ENCODE peak calls at places on chromosome 15, in five cellular contexts. S is ovary, E is cardiac muscle cell, B is NT2/D1, F is HCT116. R is an unnamed sample. For H3K4me1, the result is how much of the 10 kb centered on the place peaks cover.

GRCh38 chr15:75138016-75138999 is 63.4 kb upstream of the C15orf39 start:
- DNase-seq in B (peak), S (no peak), F (no peak), E (no peak), R (peak)

GRCh38 chr15:78640840-78641733 is at the start of gene CHRNB4:
- DNase-seq in B (peak), S (no peak), E (peak), F (no peak), R (no peak)

GRCh38 chr15:57259511-57260143 is 116.7 kb upstream of the CGNL1 start:
- DNase-seq in S (no peak), B (peak), F (no peak), E (peak), R (no peak)

GRCh38 chr15:101003706-101004105 is 84.5 kb downstream of the LRRK1 start:
- DNase-seq in S (no peak), B (no peak), E (no peak), F (no peak), R (no peak)

GRCh38 chr15:75850708-75851107 is 7.5 kb downstream of the UBE2Q2 start:
- DNase-seq in E (no peak), B (no peak), F (no peak), S (no peak), R (no peak)

GRCh38 chr15:62544446-62544845 is 379.4 kb upstream of the C2CD4B start:
- DNase-seq in F (no peak), E (no peak), S (no peak), B (no peak), R (no peak)

GRCh38 chr15:39596358-39597051 is 15.6 kb downstream of the THBS1 start:
- DNase-seq in B (no peak), E (no peak), S (no peak), F (no peak), R (no peak)

GRCh38 chr15:68626739-68627138 is 47.9 kb downstream of the CORO2B start:
- DNase-seq in E (no peak), B (no peak), S (no peak), F (no peak), R (no peak)

GRCh38 chr15:68399096-68400065 is 32.6 kb downstream of the ITGA11 start:
- DNase-seq in S (no peak), E (no peak), B (no peak), F (no peak), R (no peak)

GRCh38 chr15:31274496-31275330 is 51.9 kb upstream of the KLF13 start:
- DNase-seq in F (no peak), B (no peak), S (no peak), E (no peak), R (peak)

GRCh38 chr15:66586155-66586976 is 20.6 kb upstream of the LCTL start:
- DNase-seq in E (no peak), S (no peak), B (no peak), F (no peak), R (no peak)
- H3K4me3 ChIP-seq in E (no peak), S (no peak), B (no peak), F (no peak), R (no peak)

GRCh38 chr15:32787949-32788348 is 70.1 kb downstream of the GREM1 start:
- DNase-seq in S (no peak), E (no peak), F (no peak), B (no peak), R (no peak)
- H3K4me1 ChIP-seq in S (under half), E (under half), F (under half), B (under half), R (under half)

GRCh38 chr15:58552505-58553364 is 120.9 kb downstream of the LIPC start:
- DNase-seq in B (no peak), F (no peak), E (no peak), S (no peak), R (no peak)
- H3K4me3 ChIP-seq in B (no peak), F (no peak), E (no peak), S (peak), R (no peak)

GRCh38 chr15:53558384-53558783 is 201.1 kb downstream of the WDR72 start:
- DNase-seq in B (no peak), S (no peak), E (no peak), F (no peak), R (no peak)
- H3K4me1 ChIP-seq in B (under half), S (under half), E (under half), F (under half), R (under half)

GRCh38 chr15:99015677-99016568 is 8.3 kb upstream of the PGPEP1L start:
- DNase-seq in E (peak), B (no peak), S (no peak), F (no peak), R (peak)
- H3K4me3 ChIP-seq in E (peak), B (peak), S (peak), F (peak), R (peak)

DNA sequence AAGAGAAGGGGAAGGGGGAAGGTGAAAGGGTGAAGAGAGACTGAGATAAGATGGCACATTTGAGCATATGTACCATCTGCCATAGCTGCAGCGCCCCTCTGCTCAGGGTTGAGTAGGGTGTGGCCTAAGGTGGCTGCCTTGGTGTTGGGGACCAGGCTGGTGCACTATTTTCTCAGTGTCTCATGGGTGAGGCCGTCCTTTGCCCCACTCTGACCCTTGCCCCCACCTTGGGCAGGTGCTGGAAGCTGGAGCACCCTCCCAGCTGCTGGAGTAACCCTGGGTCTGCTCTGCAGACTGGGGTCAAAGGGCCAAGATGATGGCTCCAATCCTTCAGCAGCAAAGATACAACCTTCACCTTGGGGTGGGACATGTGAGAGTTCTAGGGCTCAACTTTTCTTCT is 69.2 kb downstream of the DAPK2 start:
- DNase-seq in B (no peak), S (no peak), E (no peak), F (no peak), R (no peak)
- H3K4me1 ChIP-seq in B (under half), S (under half), E (under half), F (under half), R (under half)

R was measured in Caco-2.